ENCODE peak calls at places on chromosomes 1 and 21, in eight cellular contexts. A is mucosa of descending colon, Y is breast epithelium, T is stomach, L is fibroblast of mammary gland, J is fibroblast of lung, N is heart right ventricle, B is endothelial cell. X is an unnamed sample.

GRCh38 chr1:193542668-193543067 is 356.3 kb upstream of the B3GALT2 start:
- DNase-seq in A (no peak), Y (no peak), T (no peak), L (no peak), J (no peak), N (no peak), B (no peak), X (no peak)

GRCh38 chr21:41627428-41627827 is 119.5 kb upstream of the TMPRSS2 start:
- DNase-seq in A (no peak), Y (no peak), T (no peak), L (peak), J (peak), N (no peak), B (no peak), X (no peak)

GRCh38 chr1:100921110-100921706 is 25.3 kb downstream of the SLC30A7 start:
- DNase-seq in A (no peak), Y (no peak), T (no peak), L (peak), J (peak), N (peak), B (no peak), X (no peak)

GRCh38 chr1:31709060-31709459 is 5.2 kb upstream of the COL16A1 start:
- DNase-seq in A (no peak), Y (no peak), T (no peak), L (no peak), J (no peak), N (no peak), B (no peak), X (no peak)

GRCh38 chr1:11873954-11874562 is 15.3 kb upstream of the NPPB start:
- DNase-seq in A (no peak), Y (no peak), T (no peak), L (no peak), J (no peak), N (peak), B (no peak), X (no peak)

GRCh38 chr1:97986041-97987005 is 65.5 kb upstream of the DPYD start:
- DNase-seq in A (no peak), Y (no peak), T (no peak), L (peak), J (no peak), N (no peak), B (no peak), X (no peak)

GRCh38 chr21:32515869-32516268 is 69.5 kb downstream of the TCP10L start:
- DNase-seq in A (no peak), Y (no peak), T (no peak), L (peak), J (peak), N (no peak), B (no peak), X (no peak)

GRCh38 chr1:108639899-108640560 is 20.9 kb downstream of the HENMT1 start:
- DNase-seq in A (no peak), Y (no peak), T (no peak), L (no peak), J (no peak), N (no peak), B (no peak), X (no peak)

GRCh38 chr1:114668373-114668772 is 1.5 kb downstream of the DENND2C start:
- DNase-seq in A (no peak), Y (no peak), T (no peak), L (no peak), J (no peak), N (no peak), B (no peak), X (no peak)

GRCh38 chr1:43995984-43996732 is 4.8 kb downstream of the CCDC24 start:
- DNase-seq in A (peak), Y (no peak), T (no peak), L (no peak), J (no peak), N (no peak), B (no peak), X (no peak)

GRCh38 chr1:43993206-43993914 is 2.0 kb downstream of the CCDC24 start:
- DNase-seq in A (no peak), Y (no peak), T (no peak), L (no peak), J (no peak), N (no peak), B (no peak), X (no peak)

GRCh38 chr1:43994071-43994470 is 2.7 kb downstream of the CCDC24 start:
- DNase-seq in A (no peak), Y (no peak), T (no peak), L (no peak), J (no peak), N (no peak), B (no peak), X (no peak)

GRCh38 chr1:43996733-43997115 is 5.3 kb downstream of the CCDC24 start:
- DNase-seq in A (no peak), Y (no peak), T (no peak), L (no peak), J (no peak), N (no peak), B (no peak), X (no peak)

DNA sequence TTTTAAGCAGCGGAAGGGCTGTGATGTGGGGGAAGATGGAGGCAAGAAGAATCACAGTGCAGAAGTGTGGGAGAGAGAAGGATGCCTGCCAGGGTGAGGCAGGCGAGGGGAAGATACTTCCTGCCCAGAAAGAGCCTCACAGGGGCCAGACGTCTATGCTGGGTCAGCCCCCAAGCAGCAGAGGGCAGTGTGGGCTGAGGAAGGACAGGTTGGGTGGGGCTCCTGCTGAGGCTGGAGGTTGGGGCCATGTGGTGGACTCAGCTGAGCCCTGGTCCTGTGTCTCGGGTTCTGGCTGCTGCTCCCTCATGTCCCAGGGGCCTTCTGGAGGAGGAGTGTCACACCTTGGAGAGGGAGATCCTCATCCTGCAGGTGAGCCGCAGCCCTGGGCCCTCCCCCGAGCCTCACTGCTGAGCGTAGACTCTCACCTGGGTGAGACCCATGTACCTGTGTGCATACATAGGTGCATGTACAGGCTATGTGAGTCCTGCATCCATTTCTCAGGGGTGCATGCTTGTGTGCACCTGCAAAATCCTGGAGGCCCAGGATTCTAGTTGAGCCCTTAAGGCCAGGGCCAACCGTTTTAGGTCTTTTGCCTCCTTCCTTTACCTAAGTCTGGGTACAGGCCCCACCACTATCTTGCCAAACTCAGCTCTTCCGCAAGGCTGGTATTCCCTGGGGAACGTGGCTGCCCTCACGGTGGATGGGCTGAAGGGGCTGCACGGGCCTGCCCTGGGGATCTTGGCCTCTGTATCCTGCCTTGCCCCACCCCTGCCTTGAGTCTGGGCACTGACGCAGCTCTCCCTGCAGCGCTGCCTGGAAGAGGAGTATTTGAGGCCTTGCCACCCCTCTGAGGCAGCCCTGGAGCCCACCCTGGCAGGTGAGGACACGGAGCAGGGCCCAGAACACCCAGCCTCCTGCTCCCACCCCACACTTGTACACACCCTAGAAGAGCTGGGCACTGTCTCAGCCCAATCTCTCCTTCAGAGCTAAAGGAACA is 3.7 kb downstream of the CCDC24 start:
- DNase-seq in A (peak), Y (no peak), T (no peak), L (peak), J (no peak), N (no peak), B (peak), X (no peak)
- TF ChIP-seq CTCF in A (no peak), Y (no peak), T (no peak), L (peak), J (peak), N (no peak), B (no peak), X (peak)

GRCh38 chr1:1569341-1569740 is 5.3 kb downstream of the SSU72 start:
- DNase-seq in A (no peak), Y (no peak), T (no peak), L (no peak), J (no peak), N (no peak), B (no peak), X (no peak)

GRCh38 chr1:1578371-1578940 is 3.8 kb upstream of the SSU72 start:
- DNase-seq in A (no peak), Y (no peak), T (no peak), L (no peak), J (no peak), N (no peak), B (no peak), X (no peak)

GRCh38 chr1:1577367-1578011 is 2.8 kb upstream of the SSU72 start:
- DNase-seq in A (peak), Y (no peak), T (no peak), L (no peak), J (no peak), N (no peak), B (no peak), X (no peak)

GRCh38 chr1:1574721-1575537 is at the start of gene SSU72:
- DNase-seq in A (peak), Y (peak), T (peak), L (peak), J (peak), N (peak), B (peak), X (peak)

DNA sequence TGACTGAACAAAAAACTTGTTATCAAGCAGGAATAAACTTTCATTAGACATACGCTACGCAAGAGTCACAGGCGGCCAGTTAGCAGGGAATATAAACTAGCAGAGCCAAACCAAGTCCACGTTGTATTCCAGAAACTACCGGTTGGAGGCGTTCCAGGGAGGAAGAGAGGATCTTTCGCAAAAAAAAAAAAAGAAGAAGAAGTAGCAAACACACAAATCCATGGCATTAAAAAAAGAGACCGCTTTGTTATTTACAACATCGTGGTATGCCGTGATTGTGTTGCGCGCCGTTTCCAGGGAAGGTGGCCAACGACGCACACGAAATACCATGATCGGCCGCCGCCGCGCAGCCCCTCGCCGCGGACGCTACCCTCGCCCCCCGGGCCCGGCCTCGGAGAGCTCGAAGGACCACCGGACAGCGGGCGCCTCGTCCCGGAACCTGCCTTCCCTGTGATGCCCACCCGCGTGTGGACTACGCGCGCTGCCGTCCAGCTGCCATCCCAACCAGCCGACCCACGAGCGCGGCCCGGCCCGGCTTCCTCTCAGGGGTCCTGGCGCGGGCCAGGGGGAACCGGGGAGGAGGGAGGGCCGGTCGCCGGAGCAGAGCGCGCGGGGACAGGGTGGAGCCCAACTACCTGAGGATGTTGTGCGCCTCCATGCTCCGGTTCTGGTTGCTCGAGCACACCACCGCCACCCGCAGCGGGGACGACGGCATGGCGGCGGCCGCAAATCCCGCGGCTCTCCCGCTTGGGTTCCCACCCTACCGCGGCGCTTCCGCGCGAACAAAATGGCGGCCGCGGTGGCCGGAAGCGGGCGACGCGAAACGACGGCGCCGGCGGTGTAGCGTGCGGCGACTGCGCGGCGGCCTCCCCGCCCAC is 581 bp downstream of the SSU72 start:
- DNase-seq in A (peak), Y (peak), T (no peak), L (peak), J (peak), N (peak), B (peak), X (peak)
- TF ChIP-seq CTCF in A (no peak), Y (no peak), T (no peak), L (peak), J (peak), N (no peak), B (peak), X (peak)

DNA sequence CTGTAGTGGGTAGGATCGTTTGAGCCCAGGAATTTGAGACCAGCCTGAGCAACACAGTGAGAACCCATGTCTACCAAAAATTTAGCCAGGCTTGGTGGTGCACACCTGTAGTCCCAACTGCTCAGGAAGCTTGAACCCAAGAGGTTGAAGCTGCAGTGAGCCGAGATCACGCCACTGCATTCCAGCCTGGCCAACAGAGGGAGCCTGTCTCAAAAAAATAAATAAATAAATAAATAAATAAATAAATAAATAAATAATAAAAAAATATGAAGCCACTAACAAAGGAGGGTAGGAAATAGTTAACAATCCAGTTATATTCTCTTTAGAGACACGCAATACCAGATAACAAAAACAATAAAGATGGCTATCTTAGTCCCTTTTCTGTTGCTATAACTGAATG is 11.9 kb upstream of the CBR3 start:
- DNase-seq in A (no peak), Y (no peak), T (no peak), L (no peak), J (no peak), N (no peak), B (no peak), X (no peak)
- TF ChIP-seq CTCF in A (no peak), Y (no peak), T (peak), L (peak), J (peak), N (peak), B (no peak), X (peak)

GRCh38 chr1:47527653-47528272 is 89.9 kb downstream of the FOXD2 start:
- DNase-seq in A (no peak), Y (no peak), T (peak), L (no peak), J (no peak), N (no peak), B (peak), X (no peak)
- TF ChIP-seq CTCF in A (peak), Y (no peak), T (peak), L (peak), J (peak), N (peak), B (peak), X (no peak)

GRCh38 chr1:1853593-1854257 is 37.2 kb downstream of the GNB1 start:
- DNase-seq in A (no peak), Y (no peak), T (no peak), L (no peak), J (no peak), N (no peak), B (no peak), X (no peak)

GRCh38 chr1:1861339-1861730 is 29.6 kb downstream of the GNB1 start:
- DNase-seq in A (no peak), Y (no peak), T (no peak), L (no peak), J (no peak), N (peak), B (no peak), X (no peak)

GRCh38 chr1:1857096-1857703 is 33.7 kb downstream of the GNB1 start:
- DNase-seq in A (no peak), Y (no peak), T (peak), L (no peak), J (no peak), N (no peak), B (no peak), X (no peak)

GRCh38 chr1:1862905-1863547 is 27.9 kb downstream of the GNB1 start:
- DNase-seq in A (no peak), Y (no peak), T (no peak), L (no peak), J (no peak), N (no peak), B (no peak), X (no peak)

GRCh38 chr1:1858382-1859086 is 32.4 kb downstream of the GNB1 start:
- DNase-seq in A (peak), Y (peak), T (peak), L (peak), J (peak), N (peak), B (peak), X (no peak)
- TF ChIP-seq CTCF in A (no peak), Y (no peak), T (no peak), L (peak), J (peak), N (peak), B (no peak), X (peak)

GRCh38 chr1:52359676-52360594 is 6.1 kb downstream of the CC2D1B start:
- DNase-seq in A (no peak), Y (no peak), T (no peak), L (no peak), J (no peak), N (no peak), B (no peak), X (no peak)
- TF ChIP-seq CTCF in A (no peak), Y (no peak), T (no peak), L (no peak), J (no peak), N (no peak), B (no peak), X (no peak)

GRCh38 chr1:45569962-45570581 is 13.8 kb upstream of the NASP start:
- DNase-seq in A (no peak), Y (peak), T (peak), L (peak), J (peak), N (peak), B (peak), X (no peak)
- TF ChIP-seq CTCF in A (peak), Y (peak), T (peak), L (peak), J (peak), N (peak), B (peak), X (peak)

GRCh38 chr1:2347907-2348306 is 43.4 kb downstream of the MORN1 start:
- DNase-seq in A (peak), Y (no peak), T (no peak), L (no peak), J (no peak), N (no peak), B (no peak), X (no peak)
- TF ChIP-seq CTCF in A (no peak), Y (no peak), T (no peak), L (no peak), J (no peak), N (no peak), B (no peak), X (no peak)

GRCh38 chr1:8876099-8876496 is 2.4 kb downstream of the ENO1 start:
- DNase-seq in A (no peak), Y (no peak), T (no peak), L (no peak), J (no peak), N (no peak), B (no peak), X (no peak)

GRCh38 chr1:8880068-8880676 is 1.7 kb upstream of the ENO1 start:
- DNase-seq in A (peak), Y (no peak), T (peak), L (peak), J (peak), N (peak), B (no peak), X (no peak)

GRCh38 chr1:8878448-8879347 is at the start of gene ENO1:
- DNase-seq in A (peak), Y (peak), T (peak), L (peak), J (peak), N (peak), B (peak), X (peak)

GRCh38 chr1:8883510-8883909 is 5.0 kb upstream of the ENO1 start:
- DNase-seq in A (no peak), Y (no peak), T (no peak), L (no peak), J (no peak), N (no peak), B (no peak), X (no peak)

DNA sequence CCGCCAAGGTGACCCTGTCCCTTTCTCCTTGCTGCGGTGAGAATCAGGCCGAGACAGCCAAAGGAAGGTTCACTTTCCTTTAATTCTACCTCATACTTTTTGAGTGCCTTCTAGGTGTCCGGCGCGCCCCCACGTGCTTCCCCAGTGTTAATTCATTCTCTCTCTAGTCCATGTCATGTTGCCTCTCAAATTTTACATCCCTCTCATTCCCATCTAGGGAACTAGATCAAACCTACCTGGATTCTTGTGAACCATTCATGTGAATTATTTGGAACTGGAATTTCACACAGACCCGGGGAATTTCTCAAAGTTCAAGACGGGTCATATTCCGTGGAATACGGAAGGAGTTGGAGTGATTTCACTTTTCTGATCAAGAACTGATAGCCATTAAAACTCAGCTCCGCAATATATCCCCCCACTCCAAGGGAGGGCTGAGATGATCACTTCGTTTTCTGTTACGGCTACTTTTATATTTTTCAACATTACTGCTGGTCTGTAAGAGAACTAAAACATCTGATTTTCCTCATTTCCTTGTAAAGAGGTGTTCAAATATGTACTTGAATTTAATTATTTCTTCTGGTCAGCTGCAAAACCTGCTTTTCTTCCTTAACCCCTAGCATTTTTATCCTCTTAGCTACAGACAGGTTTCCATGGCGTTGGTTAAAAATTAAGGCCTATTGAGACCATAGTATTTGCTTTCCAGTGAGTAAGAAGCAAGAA is 1.0 kb upstream of the ENO1 start:
- DNase-seq in A (no peak), Y (no peak), T (no peak), L (no peak), J (no peak), N (peak), B (no peak), X (no peak)
- TF ChIP-seq CTCF in A (no peak), Y (no peak), T (no peak), L (no peak), J (no peak), N (peak), B (no peak), X (peak)